ENCODE peak calls at places on chromosome 17, in four cellular contexts. One of them, this sample, is unnamed.

GRCh38 chr17:76147211-76148014 is 6.4 kb upstream of the FOXJ1 start:
- DNase-seq in H1: no peak
- DNase-seq in mesendoderm: no peak
- DNase-seq in IMR-90: peak
- DNase-seq in this sample: peak

GRCh38 chr17:34706029-34706428 is 126.6 kb downstream of the TMEM132E start:
- DNase-seq in mesendoderm: peak
- DNase-seq in H1: peak
- DNase-seq in IMR-90: peak
- DNase-seq in this sample: peak

GRCh38 chr17:33416131-33416530 is 123.0 kb upstream of the ASIC2 start:
- DNase-seq in IMR-90: no peak
- DNase-seq in mesendoderm: no peak
- DNase-seq in H1: no peak
- DNase-seq in this sample: no peak

GRCh38 chr17:20010099-20010863 is 1.1 kb downstream of the SPECC1 start:
- DNase-seq in H1: no peak
- DNase-seq in mesendoderm: peak
- DNase-seq in IMR-90: peak
- DNase-seq in this sample: peak

GRCh38 chr17:52986056-52986662 is 827.6 kb upstream of the CA10 start:
- DNase-seq in IMR-90: no peak
- DNase-seq in H1: no peak
- DNase-seq in mesendoderm: peak
- DNase-seq in this sample: no peak

GRCh38 chr17:30958187-30958586 is 12.7 kb upstream of the RNF135 start:
- DNase-seq in IMR-90: no peak
- DNase-seq in mesendoderm: no peak
- DNase-seq in H1: no peak
- DNase-seq in this sample: no peak

GRCh38 chr17:47802341-47803022 is 19.1 kb downstream of the OSBPL7 start:
- DNase-seq in IMR-90: peak
- DNase-seq in mesendoderm: peak
- DNase-seq in H1: peak
- DNase-seq in this sample: peak

GRCh38 chr17:27624555-27624954 is 6.4 kb upstream of the LGALS9 start:
- DNase-seq in H1: no peak
- DNase-seq in mesendoderm: no peak
- DNase-seq in IMR-90: no peak
- DNase-seq in this sample: no peak

GRCh38 chr17:81325057-81325973 is 30.2 kb upstream of the SLC38A10 start:
- DNase-seq in IMR-90: no peak
- DNase-seq in H1: no peak
- DNase-seq in mesendoderm: no peak
- DNase-seq in this sample: no peak

GRCh38 chr17:14061666-14062560 is 7.4 kb upstream of the COX10 start:
- DNase-seq in mesendoderm: peak
- DNase-seq in H1: no peak
- DNase-seq in IMR-90: peak
- DNase-seq in this sample: no peak

GRCh38 chr17:70098030-70098429 is 23.0 kb downstream of the KCNJ16 start:
- DNase-seq in H1: no peak
- DNase-seq in mesendoderm: no peak
- DNase-seq in IMR-90: no peak
- DNase-seq in this sample: no peak

GRCh38 chr17:64183815-64184397 is 54.0 kb upstream of the ERN1 start:
- DNase-seq in H1: no peak
- DNase-seq in mesendoderm: no peak
- DNase-seq in IMR-90: peak
- DNase-seq in this sample: no peak

GRCh38 chr17:63282455-63282854 is 163.7 kb downstream of the CYB561 start:
- DNase-seq in IMR-90: no peak
- DNase-seq in H1: no peak
- DNase-seq in mesendoderm: no peak
- DNase-seq in this sample: no peak

GRCh38 chr17:66533572-66533971 is 231.2 kb downstream of the PRKCA start:
- DNase-seq in H1: peak
- DNase-seq in mesendoderm: peak
- DNase-seq in IMR-90: peak
- DNase-seq in this sample: peak

GRCh38 chr17:15662726-15663125 is 21.4 kb downstream of the TRIM16 start:
- DNase-seq in mesendoderm: no peak
- DNase-seq in IMR-90: no peak
- DNase-seq in H1: no peak
- DNase-seq in this sample: no peak

GRCh38 chr17:9935408-9935807 is 30.3 kb upstream of the RCVRN start:
- DNase-seq in mesendoderm: no peak
- DNase-seq in IMR-90: no peak
- DNase-seq in H1: no peak
- DNase-seq in this sample: no peak
- H3K27ac ChIP-seq in mesendoderm: no peak
- H3K27ac ChIP-seq in IMR-90: no peak
- H3K27ac ChIP-seq in H1: no peak
- H3K27ac ChIP-seq in this sample: no peak

GRCh38 chr17:74163836-74164235 is 39.6 kb upstream of the RPL38 start:
- DNase-seq in mesendoderm: no peak
- DNase-seq in H1: no peak
- DNase-seq in IMR-90: no peak
- DNase-seq in this sample: no peak
- H4K5ac ChIP-seq in mesendoderm: no peak
- H4K5ac ChIP-seq in H1: no peak
- H4K5ac ChIP-seq in IMR-90: no peak
- H4K5ac ChIP-seq in this sample: no peak

GRCh38 chr17:78105101-78105500 is 23.5 kb downstream of the TMC6 start:
- DNase-seq in H1: no peak
- DNase-seq in IMR-90: no peak
- DNase-seq in mesendoderm: no peak
- DNase-seq in this sample: no peak
- H3K27ac ChIP-seq in H1: no peak
- H3K27ac ChIP-seq in IMR-90: no peak
- H3K27ac ChIP-seq in mesendoderm: no peak
- H3K27ac ChIP-seq in this sample: no peak

DNA sequence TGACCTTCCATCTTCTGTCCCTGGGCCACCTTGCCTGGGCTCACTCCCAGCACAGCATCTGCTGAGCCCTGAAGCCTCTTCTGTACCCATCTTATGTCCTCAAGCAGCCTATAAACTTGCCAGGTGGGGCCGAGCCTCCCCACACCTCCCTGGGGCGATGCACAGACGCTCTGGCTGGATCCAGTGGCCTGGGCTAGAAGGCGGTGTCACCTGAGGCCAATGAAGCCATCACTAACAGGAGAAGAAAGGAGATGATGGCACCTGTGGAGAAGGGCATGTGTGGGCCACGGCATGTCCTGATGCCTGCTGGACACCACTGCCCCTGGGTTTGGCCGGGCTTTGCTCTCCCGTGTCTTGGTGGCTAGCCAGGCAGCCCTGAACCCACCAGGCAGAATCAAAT is 45.5 kb downstream of the PEMT start:
- DNase-seq in H1: no peak
- DNase-seq in IMR-90: no peak
- DNase-seq in mesendoderm: no peak
- DNase-seq in this sample: no peak
- H4K5ac ChIP-seq in H1: no peak
- H4K5ac ChIP-seq in IMR-90: no peak
- H4K5ac ChIP-seq in mesendoderm: no peak
- H4K5ac ChIP-seq in this sample: no peak

GRCh38 chr17:8056976-8057625 is 18.2 kb downstream of the ALOX15B start:
- DNase-seq in H1: no peak
- DNase-seq in mesendoderm: no peak
- DNase-seq in IMR-90: no peak
- DNase-seq in this sample: no peak

GRCh38 chr17:8057691-8058114 is 18.8 kb downstream of the ALOX15B start:
- DNase-seq in H1: peak
- DNase-seq in mesendoderm: peak
- DNase-seq in IMR-90: peak
- DNase-seq in this sample: peak

GRCh38 chr17:8056232-8056975 is 17.5 kb downstream of the ALOX15B start:
- DNase-seq in H1: no peak
- DNase-seq in mesendoderm: no peak
- DNase-seq in IMR-90: peak
- DNase-seq in this sample: no peak

GRCh38 chr17:8060274-8060673 is 21.4 kb downstream of the ALOX15B start:
- DNase-seq in H1: peak
- DNase-seq in IMR-90: peak
- DNase-seq in mesendoderm: peak
- DNase-seq in this sample: peak

DNA sequence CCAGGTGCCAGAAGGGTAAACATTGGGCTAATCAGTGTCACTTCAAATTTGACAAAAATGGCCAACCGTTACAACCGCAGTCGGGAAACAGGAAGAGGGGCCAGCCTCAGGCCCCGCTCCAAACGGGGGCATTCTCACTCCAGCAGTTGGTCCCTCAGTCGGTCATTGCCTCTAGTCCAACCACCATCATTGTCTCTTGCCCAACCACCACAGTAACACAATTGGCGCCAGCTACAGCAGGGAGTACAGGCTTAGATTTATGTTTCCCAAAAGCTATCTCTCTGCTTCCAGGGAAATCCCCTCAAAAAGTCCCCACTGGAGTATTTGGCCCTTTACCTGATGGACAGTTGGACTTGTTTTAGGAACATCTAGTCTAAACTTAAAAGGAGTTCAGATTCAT is 20.3 kb downstream of the ALOX15B start:
- DNase-seq in mesendoderm: no peak
- DNase-seq in IMR-90: no peak
- DNase-seq in H1: no peak
- DNase-seq in this sample: no peak
- H3K27ac ChIP-seq in mesendoderm: no peak
- H3K27ac ChIP-seq in IMR-90: no peak
- H3K27ac ChIP-seq in H1: no peak
- H3K27ac ChIP-seq in this sample: no peak

This sample was measured in H9.